ENCODE peak calls at places on chromosomes 7 and 10, in seven cellular contexts. U is cardiac muscle cell; H is CD8-positive, alpha-beta T cell; A is upper lobe of right lung; C is Peyer's patch; F is skeletal muscle cell; O is choroid plexus epithelial cell. Y is an unnamed sample.

GRCh38 chr7:148264933-148265557 is 325.5 kb upstream of the C7orf33 start:
- DNase-seq in U (peak), C (peak), H (no peak), A (no peak), F (peak), O (peak), Y (no peak)

GRCh38 chr7:82194011-82194410 is 249.6 kb downstream of the CACNA2D1 start:
- DNase-seq in C (no peak), A (no peak), F (peak), H (no peak), O (peak), U (no peak), Y (no peak)

GRCh38 chr10:19588608-19589007 is 227.6 kb upstream of the PLXDC2 start:
- DNase-seq in O (no peak), U (no peak), F (no peak), A (no peak), C (no peak), H (no peak), Y (no peak)

GRCh38 chr10:30062582-30062981 is 3.2 kb upstream of the JCAD start:
- DNase-seq in F (no peak), A (no peak), H (no peak), O (peak), U (no peak), C (no peak), Y (no peak)

GRCh38 chr7:129739427-129739826 is 127.9 kb downstream of the NRF1 start:
- DNase-seq in F (no peak), A (no peak), U (peak), H (no peak), C (no peak), O (peak), Y (peak)

GRCh38 chr7:27175626-27176342 is 1.7 kb upstream of the HOXA10 start:
- DNase-seq in F (no peak), U (no peak), H (no peak), A (peak), C (peak), O (no peak), Y (no peak)

GRCh38 chr10:101939273-101939635 is 95.7 kb upstream of the KCNIP2 start:
- DNase-seq in F (peak), H (no peak), O (peak), C (no peak), U (no peak), A (no peak), Y (peak)

GRCh38 chr10:13296476-13296875 is 3.4 kb downstream of the PHYH start:
- DNase-seq in O (no peak), F (no peak), C (no peak), H (no peak), U (no peak), A (no peak), Y (no peak)

GRCh38 chr7:13111230-13111629 is 423.8 kb downstream of the ARL4A start:
- DNase-seq in U (no peak), A (no peak), H (no peak), F (no peak), C (no peak), O (no peak), Y (no peak)

GRCh38 chr7:151919595-151919994 is 36.7 kb upstream of the GALNTL5 start:
- DNase-seq in O (no peak), F (no peak), H (no peak), C (no peak), A (no peak), U (no peak), Y (no peak)

GRCh38 chr10:3806603-3807002 is 21.6 kb upstream of the KLF6 start:
- DNase-seq in C (peak), O (peak), U (no peak), A (no peak), F (peak), H (no peak), Y (no peak)

GRCh38 chr10:60000747-60001146 is 94.4 kb upstream of the CCDC6 start:
- DNase-seq in U (no peak), A (no peak), H (no peak), F (no peak), C (no peak), O (no peak), Y (no peak)

GRCh38 chr10:60008816-60009215 is 102.5 kb upstream of the CCDC6 start:
- DNase-seq in O (no peak), A (no peak), F (no peak), H (no peak), C (no peak), U (no peak), Y (no peak)

GRCh38 chr10:60009316-60009715 is 103.0 kb upstream of the CCDC6 start:
- DNase-seq in H (no peak), A (no peak), O (no peak), C (no peak), U (no peak), F (no peak), Y (no peak)

GRCh38 chr10:60003709-60004191 is 97.4 kb upstream of the CCDC6 start:
- DNase-seq in H (no peak), A (no peak), C (no peak), F (no peak), U (no peak), O (no peak), Y (no peak)

GRCh38 chr10:60006046-60006445 is 99.7 kb upstream of the CCDC6 start:
- DNase-seq in F (no peak), O (peak), C (no peak), U (no peak), H (no peak), A (no peak), Y (no peak)
- H3K4me3 ChIP-seq in F (no peak), O (no peak), C (no peak), U (no peak), H (no peak), A (no peak), Y (no peak)

GRCh38 chr7:123660514-123661354 is 5.1 kb downstream of the LMOD2 start:
- DNase-seq in F (no peak), O (no peak), A (no peak), C (no peak), U (peak), H (no peak), Y (no peak)

GRCh38 chr7:123657304-123657685 is 1.6 kb downstream of the LMOD2 start:
- DNase-seq in H (no peak), O (no peak), U (no peak), C (no peak), A (no peak), F (no peak), Y (no peak)

GRCh38 chr7:123656544-123657303 is 1.1 kb downstream of the LMOD2 start:
- DNase-seq in A (no peak), U (no peak), H (no peak), C (no peak), O (no peak), F (no peak), Y (no peak)

GRCh38 chr7:123655614-123656013 is at the start of gene LMOD2:
- DNase-seq in F (no peak), H (no peak), C (no peak), U (peak), O (no peak), A (no peak), Y (no peak)

GRCh38 chr7:123658023-123658422 is 2.4 kb downstream of the LMOD2 start:
- DNase-seq in A (no peak), H (no peak), O (no peak), C (no peak), F (no peak), U (no peak), Y (no peak)
- H3K4me3 ChIP-seq in A (no peak), H (no peak), O (no peak), C (no peak), F (no peak), U (peak), Y (no peak)

GRCh38 chr10:33009244-33010131 is 51.5 kb upstream of the ITGB1 start:
- DNase-seq in A (no peak), O (no peak), U (no peak), F (no peak), H (no peak), C (no peak), Y (no peak)
- H3K4me3 ChIP-seq in A (no peak), O (no peak), U (no peak), F (no peak), H (no peak), C (no peak), Y (no peak)

GRCh38 chr7:90706067-90706716 is 110.1 kb downstream of the CDK14 start:
- DNase-seq in A (no peak), U (no peak), H (no peak), C (no peak), O (peak), F (no peak), Y (no peak)

GRCh38 chr7:90698616-90699015 is 102.5 kb downstream of the CDK14 start:
- DNase-seq in A (no peak), U (no peak), C (no peak), O (no peak), H (no peak), F (no peak), Y (no peak)

GRCh38 chr7:90705391-90706066 is 109.4 kb downstream of the CDK14 start:
- DNase-seq in C (no peak), A (no peak), F (no peak), H (no peak), O (no peak), U (peak), Y (no peak)

GRCh38 chr7:90701021-90701420 is 104.9 kb downstream of the CDK14 start:
- DNase-seq in U (no peak), C (no peak), H (no peak), O (no peak), F (no peak), A (no peak), Y (no peak)

DNA sequence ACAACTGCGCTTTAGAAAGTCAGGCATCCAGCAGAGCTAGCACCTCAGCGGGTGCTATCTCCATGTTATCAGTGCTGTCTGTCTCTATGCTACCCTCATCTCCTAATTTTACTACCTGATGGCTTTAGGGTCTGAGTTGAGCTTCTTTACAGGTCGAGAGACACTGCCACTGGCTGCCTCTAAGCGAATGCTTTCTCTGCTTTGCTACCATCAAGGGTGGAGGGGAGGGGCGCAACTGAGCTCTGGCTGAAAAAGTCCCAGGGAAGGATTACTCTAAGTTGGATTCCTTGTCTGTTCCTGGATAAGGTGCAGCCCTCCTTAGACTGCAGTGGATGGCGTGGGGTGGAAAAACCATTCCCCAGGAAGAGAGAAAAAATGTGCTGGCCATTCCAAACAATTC is 105.7 kb downstream of the CDK14 start:
- DNase-seq in A (no peak), C (no peak), F (no peak), H (no peak), U (peak), O (no peak), Y (no peak)
- H3K4me3 ChIP-seq in A (no peak), C (no peak), F (no peak), H (no peak), U (no peak), O (no peak), Y (no peak)

GRCh38 chr7:92631067-92631829 is 41.1 kb upstream of the FAM133B start:
- DNase-seq in O (no peak), U (no peak), A (no peak), H (no peak), F (no peak), C (no peak), Y (no peak)
- H3K4me3 ChIP-seq in O (no peak), U (no peak), A (no peak), H (no peak), F (no peak), C (no peak), Y (no peak)

DNA sequence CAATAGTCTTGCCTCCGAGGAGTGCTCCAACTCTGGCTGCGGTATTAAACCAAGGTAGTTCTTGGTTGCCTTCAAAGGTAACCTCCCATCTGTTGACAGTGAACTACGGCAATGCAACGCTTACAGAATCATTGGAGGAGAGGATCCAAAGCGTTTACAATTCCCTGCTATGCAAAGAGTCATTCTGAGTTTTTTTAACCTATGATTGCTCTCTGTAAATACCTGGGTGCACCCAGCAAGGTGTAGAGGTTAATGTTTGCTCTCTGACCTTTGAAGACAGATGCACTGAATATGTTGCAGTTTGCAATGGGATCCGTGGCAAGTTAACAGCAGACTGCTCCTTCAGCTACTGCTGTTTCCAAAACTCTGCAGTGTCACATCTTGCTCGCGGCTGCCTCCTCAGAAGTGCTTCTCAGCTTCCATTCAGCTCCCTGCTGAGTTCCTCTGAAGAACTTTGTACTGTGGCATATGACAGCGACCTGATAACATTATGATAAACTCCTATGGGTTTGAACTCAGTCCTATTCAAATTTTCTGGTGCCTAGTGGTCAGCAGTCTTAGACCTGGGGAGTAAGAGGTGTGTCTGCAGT is 29.0 kb downstream of the KIAA1217 start:
- DNase-seq in F (no peak), O (no peak), A (no peak), H (no peak), C (peak), U (no peak), Y (no peak)
- H3K4me3 ChIP-seq in F (no peak), O (no peak), A (no peak), H (no peak), C (no peak), U (no peak), Y (no peak)

GRCh38 chr10:24466616-24466949 is 257.1 kb downstream of the ARHGAP21 start:
- DNase-seq in F (no peak), O (no peak), A (no peak), H (no peak), C (no peak), U (no peak), Y (no peak)
- H3K4me3 ChIP-seq in F (peak), O (peak), A (peak), H (no peak), C (peak), U (no peak), Y (peak)

Y was measured in BJ.